ENCODE peak calls at places on chromosomes 3 and 15, in four cellular contexts. One of them, this sample, is unnamed.

GRCh38 chr3:125556314-125556713 is 36.3 kb upstream of the SNX4 start:
- DNase-seq in fibroblast of pulmonary artery: peak
- DNase-seq in CD4-positive, alpha-beta T cell: no peak
- DNase-seq in endothelial cell: no peak
- DNase-seq in this sample: no peak

GRCh38 chr3:98817546-98817945 is 54.4 kb downstream of the ST3GAL6 start:
- DNase-seq in endothelial cell: no peak
- DNase-seq in CD4-positive, alpha-beta T cell: no peak
- DNase-seq in fibroblast of pulmonary artery: peak
- DNase-seq in this sample: no peak

GRCh38 chr3:4841225-4841624 is 138.0 kb upstream of the BHLHE40 start:
- DNase-seq in endothelial cell: no peak
- DNase-seq in fibroblast of pulmonary artery: no peak
- DNase-seq in CD4-positive, alpha-beta T cell: no peak
- DNase-seq in this sample: no peak

GRCh38 chr15:71455107-71455506 is 339.8 kb downstream of the THSD4 start:
- DNase-seq in fibroblast of pulmonary artery: no peak
- DNase-seq in endothelial cell: no peak
- DNase-seq in CD4-positive, alpha-beta T cell: no peak
- DNase-seq in this sample: no peak

GRCh38 chr3:115052906-115053305 is 94.2 kb downstream of the ZBTB20 start:
- DNase-seq in endothelial cell: no peak
- DNase-seq in fibroblast of pulmonary artery: no peak
- DNase-seq in CD4-positive, alpha-beta T cell: no peak
- DNase-seq in this sample: no peak

GRCh38 chr3:136235545-136235944 is 14.6 kb upstream of the PCCB start:
- DNase-seq in endothelial cell: no peak
- DNase-seq in fibroblast of pulmonary artery: no peak
- DNase-seq in CD4-positive, alpha-beta T cell: no peak
- DNase-seq in this sample: no peak

GRCh38 chr3:143825513-143825912 is 22.8 kb downstream of the SLC9A9 start:
- DNase-seq in endothelial cell: no peak
- DNase-seq in fibroblast of pulmonary artery: no peak
- DNase-seq in CD4-positive, alpha-beta T cell: no peak
- DNase-seq in this sample: no peak

GRCh38 chr15:31758126-31758525 is 272.2 kb upstream of the CHRNA7 start:
- DNase-seq in endothelial cell: peak
- DNase-seq in fibroblast of pulmonary artery: peak
- DNase-seq in CD4-positive, alpha-beta T cell: no peak
- DNase-seq in this sample: peak

GRCh38 chr3:65177879-65178484 is 490.2 kb upstream of the ADAMTS9 start:
- DNase-seq in CD4-positive, alpha-beta T cell: no peak
- DNase-seq in fibroblast of pulmonary artery: peak
- DNase-seq in endothelial cell: no peak
- DNase-seq in this sample: no peak

GRCh38 chr3:123096701-123097100 is 29.9 kb downstream of the PDIA5 start:
- DNase-seq in CD4-positive, alpha-beta T cell: no peak
- DNase-seq in fibroblast of pulmonary artery: peak
- DNase-seq in endothelial cell: no peak
- DNase-seq in this sample: peak

GRCh38 chr3:117103645-117104044 is 394.1 kb downstream of the TUSC7 start:
- DNase-seq in endothelial cell: no peak
- DNase-seq in CD4-positive, alpha-beta T cell: no peak
- DNase-seq in fibroblast of pulmonary artery: no peak
- DNase-seq in this sample: no peak
- TF ChIP-seq CTCF in endothelial cell: no peak
- TF ChIP-seq CTCF in CD4-positive, alpha-beta T cell: no peak
- TF ChIP-seq CTCF in fibroblast of pulmonary artery: no peak
- TF ChIP-seq CTCF in this sample: no peak

DNA sequence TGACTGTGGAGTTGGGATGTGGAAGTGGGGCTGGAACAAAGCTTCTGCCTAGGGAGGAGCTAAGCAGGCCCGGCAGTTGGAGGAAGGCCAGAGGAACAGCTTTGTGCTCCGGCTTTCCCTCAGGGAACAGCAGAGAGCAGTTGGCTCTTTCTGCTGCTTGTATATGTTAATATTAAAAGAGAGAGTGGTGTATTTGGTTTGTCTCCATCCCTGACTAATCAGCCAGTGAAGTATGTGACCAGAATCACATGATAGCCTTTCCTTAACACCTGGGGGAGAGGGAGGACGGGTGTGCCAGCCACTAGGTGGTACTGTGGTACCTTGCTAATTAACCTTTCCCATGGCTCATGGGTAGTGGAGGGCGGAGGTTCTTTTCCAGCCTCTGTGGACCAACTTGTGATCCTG is 10.0 kb downstream of the EIF2B5 start:
- DNase-seq in fibroblast of pulmonary artery: peak
- DNase-seq in endothelial cell: peak
- DNase-seq in CD4-positive, alpha-beta T cell: no peak
- DNase-seq in this sample: peak
- TF ChIP-seq CTCF in fibroblast of pulmonary artery: peak
- TF ChIP-seq CTCF in endothelial cell: no peak
- TF ChIP-seq CTCF in CD4-positive, alpha-beta T cell: peak
- TF ChIP-seq CTCF in this sample: no peak

DNA sequence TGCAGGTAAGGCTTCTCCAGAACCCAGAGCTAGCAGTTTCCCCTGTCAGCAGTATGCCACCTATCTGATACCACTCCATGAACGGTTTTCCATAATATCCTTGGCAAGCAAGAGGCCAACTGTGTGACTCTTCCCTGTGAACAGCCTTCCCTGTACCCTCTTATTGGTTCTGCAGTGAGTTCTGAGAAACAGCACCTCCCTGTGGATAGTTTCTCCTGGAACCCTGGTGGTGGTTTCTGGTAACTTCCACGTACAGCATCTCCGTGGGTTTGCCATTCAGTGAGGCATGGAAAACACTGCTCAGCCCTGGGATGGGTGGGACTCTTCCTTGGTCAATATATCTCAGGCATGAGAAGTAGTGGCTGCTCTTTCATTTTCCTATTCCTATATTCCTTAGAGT is 19.4 kb upstream of the SERPINI2 start:
- DNase-seq in CD4-positive, alpha-beta T cell: no peak
- DNase-seq in endothelial cell: peak
- DNase-seq in fibroblast of pulmonary artery: no peak
- DNase-seq in this sample: no peak
- TF ChIP-seq CTCF in CD4-positive, alpha-beta T cell: no peak
- TF ChIP-seq CTCF in endothelial cell: peak
- TF ChIP-seq CTCF in fibroblast of pulmonary artery: peak
- TF ChIP-seq CTCF in this sample: no peak

GRCh38 chr3:131550562-131551188 is 47.9 kb upstream of the MRPL3 start:
- DNase-seq in fibroblast of pulmonary artery: no peak
- DNase-seq in endothelial cell: no peak
- DNase-seq in CD4-positive, alpha-beta T cell: no peak
- DNase-seq in this sample: no peak

GRCh38 chr3:131553495-131554247 is 50.9 kb upstream of the MRPL3 start:
- DNase-seq in endothelial cell: no peak
- DNase-seq in CD4-positive, alpha-beta T cell: no peak
- DNase-seq in fibroblast of pulmonary artery: no peak
- DNase-seq in this sample: no peak

GRCh38 chr3:131551761-131552160 is 49.0 kb upstream of the MRPL3 start:
- DNase-seq in CD4-positive, alpha-beta T cell: no peak
- DNase-seq in fibroblast of pulmonary artery: peak
- DNase-seq in endothelial cell: no peak
- DNase-seq in this sample: peak

GRCh38 chr3:131547585-131547984 is 44.8 kb upstream of the MRPL3 start:
- DNase-seq in endothelial cell: no peak
- DNase-seq in fibroblast of pulmonary artery: no peak
- DNase-seq in CD4-positive, alpha-beta T cell: no peak
- DNase-seq in this sample: no peak

GRCh38 chr3:131549340-131549739 is 46.6 kb upstream of the MRPL3 start:
- DNase-seq in CD4-positive, alpha-beta T cell: no peak
- DNase-seq in endothelial cell: peak
- DNase-seq in fibroblast of pulmonary artery: peak
- DNase-seq in this sample: no peak
- TF ChIP-seq CTCF in CD4-positive, alpha-beta T cell: no peak
- TF ChIP-seq CTCF in endothelial cell: peak
- TF ChIP-seq CTCF in fibroblast of pulmonary artery: peak
- TF ChIP-seq CTCF in this sample: no peak

GRCh38 chr3:37912052-37912733 is 50.5 kb downstream of the CTDSPL start:
- DNase-seq in fibroblast of pulmonary artery: no peak
- DNase-seq in CD4-positive, alpha-beta T cell: no peak
- DNase-seq in endothelial cell: no peak
- DNase-seq in this sample: no peak
- TF ChIP-seq CTCF in fibroblast of pulmonary artery: no peak
- TF ChIP-seq CTCF in CD4-positive, alpha-beta T cell: no peak
- TF ChIP-seq CTCF in endothelial cell: no peak
- TF ChIP-seq CTCF in this sample: no peak

GRCh38 chr3:32148356-32148755 is 41.9 kb downstream of the GPD1L start:
- DNase-seq in endothelial cell: no peak
- DNase-seq in fibroblast of pulmonary artery: no peak
- DNase-seq in CD4-positive, alpha-beta T cell: no peak
- DNase-seq in this sample: no peak

GRCh38 chr3:32147509-32147908 is 41.1 kb downstream of the GPD1L start:
- DNase-seq in CD4-positive, alpha-beta T cell: no peak
- DNase-seq in fibroblast of pulmonary artery: no peak
- DNase-seq in endothelial cell: no peak
- DNase-seq in this sample: no peak

GRCh38 chr3:32143849-32144757 is 37.7 kb downstream of the GPD1L start:
- DNase-seq in fibroblast of pulmonary artery: peak
- DNase-seq in endothelial cell: peak
- DNase-seq in CD4-positive, alpha-beta T cell: peak
- DNase-seq in this sample: peak

GRCh38 chr3:32146669-32147315 is 40.4 kb downstream of the GPD1L start:
- DNase-seq in CD4-positive, alpha-beta T cell: no peak
- DNase-seq in fibroblast of pulmonary artery: no peak
- DNase-seq in endothelial cell: no peak
- DNase-seq in this sample: no peak

GRCh38 chr3:32147935-32148334 is 41.5 kb downstream of the GPD1L start:
- DNase-seq in endothelial cell: no peak
- DNase-seq in fibroblast of pulmonary artery: no peak
- DNase-seq in CD4-positive, alpha-beta T cell: no peak
- DNase-seq in this sample: no peak
- TF ChIP-seq CTCF in endothelial cell: no peak
- TF ChIP-seq CTCF in fibroblast of pulmonary artery: peak
- TF ChIP-seq CTCF in CD4-positive, alpha-beta T cell: no peak
- TF ChIP-seq CTCF in this sample: no peak

GRCh38 chr3:129604942-129605592 is 1.4 kb downstream of the PLXND1 start:
- DNase-seq in endothelial cell: no peak
- DNase-seq in CD4-positive, alpha-beta T cell: no peak
- DNase-seq in fibroblast of pulmonary artery: no peak
- DNase-seq in this sample: no peak
- TF ChIP-seq CTCF in endothelial cell: no peak
- TF ChIP-seq CTCF in CD4-positive, alpha-beta T cell: no peak
- TF ChIP-seq CTCF in fibroblast of pulmonary artery: no peak
- TF ChIP-seq CTCF in this sample: no peak

GRCh38 chr3:142723968-142724681 is at the start of gene TRPC1:
- DNase-seq in fibroblast of pulmonary artery: peak
- DNase-seq in CD4-positive, alpha-beta T cell: peak
- DNase-seq in endothelial cell: peak
- DNase-seq in this sample: peak

GRCh38 chr3:142725352-142725739 is 1.5 kb downstream of the TRPC1 start:
- DNase-seq in CD4-positive, alpha-beta T cell: no peak
- DNase-seq in fibroblast of pulmonary artery: no peak
- DNase-seq in endothelial cell: no peak
- DNase-seq in this sample: no peak

GRCh38 chr3:142723665-142723967 is 218 bp upstream of the TRPC1 start:
- DNase-seq in endothelial cell: no peak
- DNase-seq in fibroblast of pulmonary artery: no peak
- DNase-seq in CD4-positive, alpha-beta T cell: no peak
- DNase-seq in this sample: no peak

GRCh38 chr3:142726017-142726416 is 2.2 kb downstream of the TRPC1 start:
- DNase-seq in fibroblast of pulmonary artery: no peak
- DNase-seq in CD4-positive, alpha-beta T cell: no peak
- DNase-seq in endothelial cell: no peak
- DNase-seq in this sample: no peak

GRCh38 chr3:142724682-142725351 is 983 bp downstream of the TRPC1 start:
- DNase-seq in endothelial cell: peak
- DNase-seq in fibroblast of pulmonary artery: peak
- DNase-seq in CD4-positive, alpha-beta T cell: peak
- DNase-seq in this sample: peak
- TF ChIP-seq CTCF in endothelial cell: no peak
- TF ChIP-seq CTCF in fibroblast of pulmonary artery: peak
- TF ChIP-seq CTCF in CD4-positive, alpha-beta T cell: no peak
- TF ChIP-seq CTCF in this sample: no peak

GRCh38 chr3:184740509-184741258 is 28.8 kb upstream of the MAGEF1 start:
- DNase-seq in fibroblast of pulmonary artery: peak
- DNase-seq in endothelial cell: no peak
- DNase-seq in CD4-positive, alpha-beta T cell: no peak
- DNase-seq in this sample: no peak
- TF ChIP-seq CTCF in fibroblast of pulmonary artery: no peak
- TF ChIP-seq CTCF in endothelial cell: no peak
- TF ChIP-seq CTCF in CD4-positive, alpha-beta T cell: no peak
- TF ChIP-seq CTCF in this sample: no peak

This sample was measured in thyroid gland.